ENCODE peak calls at places on chromosomes 16 and 17, in eight cellular contexts. T is heart left ventricle, M is neural progenitor cell, C is lung, P is left lung, A is OCI-LY7, S is GM20000, N is MCF 10A. O is an unnamed sample.

GRCh38 chr16:50550035-50550434 is 1.8 kb downstream of the NKD1 start:
- DNase-seq in T (no peak), M (no peak), C (no peak), P (no peak), A (no peak), S (no peak), N (no peak), O (peak; percentile 27)

GRCh38 chr16:20944861-20945390 is 44.4 kb downstream of the LYRM1 start:
- DNase-seq in T (no peak), M (no peak), C (no peak), P (no peak), A (peak; percentile 29), S (no peak), N (peak; percentile 25), O (peak; percentile 90)

GRCh38 chr16:61149709-61150108 is 886.5 kb downstream of the CDH8 start:
- DNase-seq in T (no peak), M (no peak), C (no peak), P (peak; percentile 27), A (no peak), S (no peak), N (no peak), O (no peak)

GRCh38 chr16:75908718-75909117 is 182.4 kb upstream of the CPHXL start:
- DNase-seq in T (no peak), M (no peak), C (no peak), P (no peak), A (no peak), S (no peak), N (no peak), O (no peak)

GRCh38 chr16:86519649-86520316 is 9.5 kb downstream of the FOXF1 start:
- DNase-seq in T (peak; percentile 48), M (peak; percentile 88), C (no peak), P (no peak), A (peak; percentile 62), S (peak; percentile 84), N (peak; percentile 50), O (peak; percentile 59)

GRCh38 chr17:41785876-41786226 is 660 bp downstream of the JUP start:
- DNase-seq in T (no peak), M (peak; percentile 57), C (peak; percentile 70), P (peak; percentile 89), A (no peak), S (no peak), N (peak; percentile 93), O (no peak)

GRCh38 chr17:45347451-45347850 is 30.6 kb upstream of the MAP3K14 start:
- DNase-seq in T (no peak), M (no peak), C (no peak), P (no peak), A (no peak), S (no peak), N (no peak), O (no peak)

GRCh38 chr16:30921748-30922419 is 1.5 kb upstream of the FBXL19 start:
- DNase-seq in T (peak; percentile 89), M (peak; percentile 98), C (peak; percentile 92), P (peak; percentile 92), A (peak; percentile 94), S (peak; percentile 80), N (peak; percentile 29), O (peak; percentile 94)

GRCh38 chr16:66254751-66255150 is 111.7 kb upstream of the CDH5 start:
- DNase-seq in T (no peak), M (no peak), C (no peak), P (no peak), A (no peak), S (no peak), N (no peak), O (no peak)

GRCh38 chr16:57528499-57529323 is 7.7 kb downstream of the CCDC102A start:
- DNase-seq in T (no peak), M (peak; percentile 89), C (no peak), P (peak; percentile 66), A (no peak), S (no peak), N (no peak), O (no peak)

GRCh38 chr17:32341141-32341856 is 674 bp downstream of the C17orf75 start:
- DNase-seq in T (no peak), M (no peak), C (no peak), P (no peak), A (peak; percentile 71), S (peak; percentile 61), N (peak; percentile 26), O (peak; percentile 75)

GRCh38 chr16:58451945-58452401 is 48.0 kb upstream of the NDRG4 start:
- DNase-seq in T (no peak), M (no peak), C (no peak), P (no peak), A (no peak), S (no peak), N (peak; percentile 22), O (no peak)

GRCh38 chr16:49350265-49351103 is 23.1 kb upstream of the C16orf78 start:
- DNase-seq in T (peak; percentile 41), M (peak; percentile 73), C (peak; percentile 65), P (no peak), A (peak; percentile 63), S (peak; percentile 67), N (peak; percentile 47), O (peak; percentile 63)

GRCh38 chr16:67943619-67944503 is at the start of gene LCAT:
- DNase-seq in T (peak; percentile 74), M (peak; percentile 38), C (peak; percentile 55), P (peak; percentile 78), A (no peak), S (no peak), N (no peak), O (no peak)

GRCh38 chr17:81120149-81120484 is 45.2 kb upstream of the PVALEF start:
- DNase-seq in T (no peak), M (peak; percentile 32), C (no peak), P (no peak), A (no peak), S (no peak), N (peak; percentile 40), O (no peak)

GRCh38 chr17:37067555-37068111 is 118.9 kb downstream of the AATF start:
- DNase-seq in T (peak; percentile 47), M (no peak), C (peak; percentile 32), P (no peak), A (no peak), S (no peak), N (peak; percentile 90), O (no peak)

GRCh38 chr16:16171332-16171919 is 51.9 kb downstream of the ABCC6 start:
- DNase-seq in T (no peak), M (no peak), C (no peak), P (no peak), A (no peak), S (no peak), N (no peak), O (no peak)

GRCh38 chr16:88282221-88283041 is 100.3 kb upstream of the ZNF469 start:
- DNase-seq in T (no peak), M (no peak), C (no peak), P (peak; percentile 41), A (no peak), S (no peak), N (peak; percentile 37), O (no peak)

GRCh38 chr17:45136846-45137560 is 1.5 kb downstream of the ACBD4 start:
- DNase-seq in T (no peak), M (no peak), C (no peak), P (peak; percentile 49), A (no peak), S (no peak), N (no peak), O (no peak)

GRCh38 chr16:84056933-84057332 is 14.3 kb upstream of the SLC38A8 start:
- DNase-seq in T (peak; percentile 58), M (no peak), C (no peak), P (peak; percentile 36), A (no peak), S (no peak), N (no peak), O (no peak)
- TF ChIP-seq CTCF in T (no peak), M (no peak), C (no peak), P (no peak), A (no peak), S (no peak), N (no peak), O (no peak)

DNA sequence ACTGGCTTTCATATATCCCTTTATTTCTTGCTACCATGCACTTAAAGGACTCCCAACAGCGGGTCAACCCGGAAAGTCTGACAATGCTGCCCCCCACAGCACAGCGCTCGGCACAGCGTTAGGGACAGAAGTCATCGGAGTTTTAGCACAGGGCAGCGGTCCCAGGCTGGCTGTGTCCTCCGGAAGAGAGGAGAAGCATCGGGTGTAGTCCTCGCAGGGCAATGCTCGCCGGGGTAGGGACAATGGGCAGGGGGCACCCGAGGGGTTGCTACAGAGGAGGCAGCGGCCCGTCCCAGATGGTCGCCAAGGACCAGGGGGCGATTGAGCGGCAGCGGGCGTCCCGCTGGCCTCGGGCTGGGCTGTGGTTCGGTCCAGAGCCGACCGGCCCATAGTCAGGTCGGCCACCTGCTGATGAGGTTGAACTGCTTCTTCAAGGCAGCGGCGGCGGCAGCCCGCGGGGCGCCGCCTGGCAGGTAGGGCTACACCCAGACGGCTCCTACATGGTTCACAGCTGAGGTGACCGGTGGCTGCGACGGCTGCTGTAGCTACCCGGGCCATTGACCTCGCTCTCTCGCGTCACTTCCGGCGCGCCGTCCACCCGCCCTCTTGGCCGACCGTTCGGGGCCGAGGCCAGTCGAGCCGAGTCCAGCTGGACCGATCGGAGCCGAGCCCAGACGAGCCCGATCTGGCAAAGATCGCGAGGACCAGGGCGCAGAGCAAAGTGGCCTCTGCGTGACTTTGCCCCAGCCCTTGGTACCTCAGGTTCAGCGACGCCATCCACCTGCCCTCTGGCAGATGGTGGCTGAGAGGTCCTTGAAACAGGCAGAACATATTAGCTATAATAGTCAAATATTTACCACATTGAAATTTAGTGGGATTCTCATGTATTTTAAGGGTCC is 4.7 kb upstream of the LCMT1 start:
- DNase-seq in T (peak; percentile 97), M (peak; percentile 95), C (peak; percentile 96), P (peak; percentile 100), A (no peak), S (peak; percentile 89), N (peak; percentile 84), O (peak; percentile 93)
- TF ChIP-seq CTCF in T (peak; percentile 37), M (peak; percentile 47), C (peak; percentile 11), P (no peak), A (peak; percentile 41), S (peak; percentile 33), N (no peak), O (peak; percentile 47)

GRCh38 chr17:2396192-2396567 is 4.7 kb downstream of the MNT start:
- DNase-seq in T (no peak), M (no peak), C (no peak), P (no peak), A (no peak), S (no peak), N (no peak), O (no peak)

GRCh38 chr17:2396568-2397246 is 4.2 kb downstream of the MNT start:
- DNase-seq in T (peak; percentile 98), M (peak; percentile 95), C (peak; percentile 94), P (peak; percentile 99), A (peak; percentile 50), S (peak; percentile 79), N (peak; percentile 98), O (peak; percentile 76)

GRCh38 chr17:2393954-2394749 is 6.7 kb downstream of the MNT start:
- DNase-seq in T (no peak), M (peak; percentile 47), C (no peak), P (no peak), A (no peak), S (no peak), N (no peak), O (peak; percentile 30)

GRCh38 chr17:2394775-2395191 is 6.1 kb downstream of the MNT start:
- DNase-seq in T (no peak), M (no peak), C (no peak), P (peak; percentile 78), A (no peak), S (no peak), N (no peak), O (no peak)

GRCh38 chr17:2395258-2396170 is 5.3 kb downstream of the MNT start:
- DNase-seq in T (peak; percentile 65), M (no peak), C (peak; percentile 63), P (peak; percentile 80), A (no peak), S (no peak), N (no peak), O (no peak)
- TF ChIP-seq CTCF in T (no peak), M (peak; percentile 15), C (no peak), P (no peak), A (no peak), S (no peak), N (no peak), O (no peak)

GRCh38 chr17:50665838-50666237 is 31.2 kb downstream of the ABCC3 start:
- DNase-seq in T (no peak), M (no peak), C (no peak), P (no peak), A (no peak), S (no peak), N (no peak), O (no peak)
- TF ChIP-seq CTCF in T (no peak), M (no peak), C (no peak), P (no peak), A (no peak), S (no peak), N (no peak), O (no peak)

O was measured in activated CD8-positive, alpha-beta T cell treated with anti-CD3 and anti-CD28 coated beads for 36 hours.